ENCODE peak calls at places on chromosomes 16 and 17, in five cellular contexts. One of them, this sample, is unnamed.

GRCh38 chr16:2520097-2520783 is at the start of gene AMDHD2:
- DNase-seq in AG04450: peak
- DNase-seq in amniotic stem cell: peak
- DNase-seq in psoas muscle: peak
- DNase-seq in T-helper 1 cell: peak
- DNase-seq in this sample: peak

GRCh38 chr16:27644165-27644564 is 94.2 kb downstream of the KATNIP start:
- DNase-seq in AG04450: no peak
- DNase-seq in amniotic stem cell: no peak
- DNase-seq in psoas muscle: no peak
- DNase-seq in T-helper 1 cell: no peak
- DNase-seq in this sample: no peak

GRCh38 chr16:30782486-30783279 is 4.3 kb downstream of the ZNF629 start:
- DNase-seq in AG04450: no peak
- DNase-seq in amniotic stem cell: no peak
- DNase-seq in psoas muscle: no peak
- DNase-seq in T-helper 1 cell: no peak
- DNase-seq in this sample: no peak

GRCh38 chr16:57601801-57602478 is 26.5 kb upstream of the ADGRG1 start:
- DNase-seq in AG04450: no peak
- DNase-seq in amniotic stem cell: no peak
- DNase-seq in psoas muscle: no peak
- DNase-seq in T-helper 1 cell: no peak
- DNase-seq in this sample: no peak

GRCh38 chr16:31092330-31092729 is 2.3 kb downstream of the VKORC1 start:
- DNase-seq in AG04450: no peak
- DNase-seq in amniotic stem cell: no peak
- DNase-seq in psoas muscle: peak
- DNase-seq in T-helper 1 cell: no peak
- DNase-seq in this sample: peak

GRCh38 chr16:17460890-17461289 is 9.9 kb downstream of the XYLT1 start:
- DNase-seq in AG04450: no peak
- DNase-seq in amniotic stem cell: no peak
- DNase-seq in psoas muscle: no peak
- DNase-seq in T-helper 1 cell: no peak
- DNase-seq in this sample: no peak

GRCh38 chr16:8585942-8586341 is 4.4 kb downstream of the TMEM114 start:
- DNase-seq in AG04450: no peak
- DNase-seq in amniotic stem cell: no peak
- DNase-seq in psoas muscle: no peak
- DNase-seq in T-helper 1 cell: no peak
- DNase-seq in this sample: no peak

GRCh38 chr16:56310685-56311084 is 114.7 kb downstream of the AMFR start:
- DNase-seq in AG04450: no peak
- DNase-seq in amniotic stem cell: no peak
- DNase-seq in psoas muscle: no peak
- DNase-seq in T-helper 1 cell: no peak
- DNase-seq in this sample: no peak

GRCh38 chr17:69607162-69607834 is 192.8 kb downstream of the MAP2K6 start:
- DNase-seq in AG04450: peak
- DNase-seq in amniotic stem cell: peak
- DNase-seq in psoas muscle: peak
- DNase-seq in T-helper 1 cell: no peak
- DNase-seq in this sample: peak

GRCh38 chr17:40070644-40070894 is 7.8 kb downstream of the THRA start:
- DNase-seq in AG04450: no peak
- DNase-seq in amniotic stem cell: no peak
- DNase-seq in psoas muscle: no peak
- DNase-seq in T-helper 1 cell: no peak
- DNase-seq in this sample: no peak

GRCh38 chr17:60077672-60078519 is 825 bp downstream of the HEATR6 start:
- DNase-seq in AG04450: no peak
- DNase-seq in amniotic stem cell: no peak
- DNase-seq in psoas muscle: no peak
- DNase-seq in T-helper 1 cell: no peak
- DNase-seq in this sample: no peak

GRCh38 chr17:51121620-51122472 is 1.2 kb upstream of the SPAG9 start:
- DNase-seq in AG04450: peak
- DNase-seq in amniotic stem cell: peak
- DNase-seq in psoas muscle: peak
- DNase-seq in T-helper 1 cell: peak
- DNase-seq in this sample: peak

GRCh38 chr17:48429638-48430586 is at the start of gene SKAP1:
- DNase-seq in AG04450: no peak
- DNase-seq in amniotic stem cell: no peak
- DNase-seq in psoas muscle: no peak
- DNase-seq in T-helper 1 cell: peak
- DNase-seq in this sample: no peak

GRCh38 chr16:1794908-1795666 is 1.6 kb upstream of the IGFALS start:
- DNase-seq in AG04450: no peak
- DNase-seq in amniotic stem cell: no peak
- DNase-seq in psoas muscle: no peak
- DNase-seq in T-helper 1 cell: no peak
- DNase-seq in this sample: no peak

GRCh38 chr16:85225721-85226120 is 113.4 kb upstream of the CIBAR2 start:
- DNase-seq in AG04450: no peak
- DNase-seq in amniotic stem cell: no peak
- DNase-seq in psoas muscle: no peak
- DNase-seq in T-helper 1 cell: no peak
- DNase-seq in this sample: no peak

GRCh38 chr17:65413390-65413789 is 148.1 kb downstream of the AXIN2 start:
- DNase-seq in AG04450: no peak
- DNase-seq in amniotic stem cell: no peak
- DNase-seq in psoas muscle: no peak
- DNase-seq in T-helper 1 cell: no peak
- DNase-seq in this sample: no peak

GRCh38 chr17:28416703-28417311 is 10.8 kb upstream of the SLC46A1 start:
- DNase-seq in AG04450: peak
- DNase-seq in amniotic stem cell: no peak
- DNase-seq in psoas muscle: no peak
- DNase-seq in T-helper 1 cell: no peak
- DNase-seq in this sample: no peak

GRCh38 chr16:86951831-86952598 is 365.2 kb downstream of the C16orf95 start:
- DNase-seq in AG04450: peak
- DNase-seq in amniotic stem cell: peak
- DNase-seq in psoas muscle: peak
- DNase-seq in T-helper 1 cell: no peak
- DNase-seq in this sample: peak

GRCh38 chr17:4795168-4795567 is 796 bp upstream of the PSMB6 start:
- DNase-seq in AG04450: no peak
- DNase-seq in amniotic stem cell: no peak
- DNase-seq in psoas muscle: no peak
- DNase-seq in T-helper 1 cell: no peak
- DNase-seq in this sample: no peak

GRCh38 chr16:56480776-56481467 is 29.6 kb downstream of the OGFOD1 start:
- DNase-seq in AG04450: no peak
- DNase-seq in amniotic stem cell: no peak
- DNase-seq in psoas muscle: peak
- DNase-seq in T-helper 1 cell: no peak
- DNase-seq in this sample: no peak

GRCh38 chr17:67994827-67995567 is 1.3 kb downstream of the C17orf58 start:
- DNase-seq in AG04450: no peak
- DNase-seq in amniotic stem cell: no peak
- DNase-seq in psoas muscle: no peak
- DNase-seq in T-helper 1 cell: no peak
- DNase-seq in this sample: peak

GRCh38 chr16:47826070-47826469 is 329.7 kb downstream of the ABCC12 start:
- DNase-seq in AG04450: no peak
- DNase-seq in amniotic stem cell: no peak
- DNase-seq in psoas muscle: no peak
- DNase-seq in T-helper 1 cell: no peak
- DNase-seq in this sample: no peak

GRCh38 chr17:8480011-8480976 is 44.6 kb downstream of the NDEL1 start:
- DNase-seq in AG04450: no peak
- DNase-seq in amniotic stem cell: no peak
- DNase-seq in psoas muscle: no peak
- DNase-seq in T-helper 1 cell: no peak
- DNase-seq in this sample: no peak

GRCh38 chr16:74760007-74760767 is 14.4 kb downstream of the FA2H start:
- DNase-seq in AG04450: peak
- DNase-seq in amniotic stem cell: no peak
- DNase-seq in psoas muscle: no peak
- DNase-seq in T-helper 1 cell: no peak
- DNase-seq in this sample: no peak

GRCh38 chr16:89025636-89026035 is 48.6 kb upstream of the CBFA2T3 start:
- DNase-seq in AG04450: no peak
- DNase-seq in amniotic stem cell: no peak
- DNase-seq in psoas muscle: no peak
- DNase-seq in T-helper 1 cell: no peak
- DNase-seq in this sample: no peak

GRCh38 chr17:38960402-38960801 is 6.8 kb downstream of the FBXO47 start:
- DNase-seq in AG04450: no peak
- DNase-seq in amniotic stem cell: no peak
- DNase-seq in psoas muscle: no peak
- DNase-seq in T-helper 1 cell: no peak
- DNase-seq in this sample: no peak

GRCh38 chr16:69563605-69564580 is 1.9 kb upstream of the NFAT5 start:
- DNase-seq in AG04450: no peak
- DNase-seq in amniotic stem cell: no peak
- DNase-seq in psoas muscle: no peak
- DNase-seq in T-helper 1 cell: peak
- DNase-seq in this sample: no peak

GRCh38 chr16:84786605-84787302 is 33.0 kb upstream of the CRISPLD2 start:
- DNase-seq in AG04450: no peak
- DNase-seq in amniotic stem cell: no peak
- DNase-seq in psoas muscle: no peak
- DNase-seq in T-helper 1 cell: no peak
- DNase-seq in this sample: no peak

GRCh38 chr16:54568897-54569807 is 282.6 kb upstream of the IRX3 start:
- DNase-seq in AG04450: no peak
- DNase-seq in amniotic stem cell: no peak
- DNase-seq in psoas muscle: no peak
- DNase-seq in T-helper 1 cell: no peak
- DNase-seq in this sample: no peak

GRCh38 chr16:7482596-7483290 is 150.1 kb downstream of the RBFOX1 start:
- DNase-seq in AG04450: no peak
- DNase-seq in amniotic stem cell: no peak
- DNase-seq in psoas muscle: no peak
- DNase-seq in T-helper 1 cell: no peak
- DNase-seq in this sample: no peak

GRCh38 chr17:63986842-63987615 is 11.1 kb upstream of the PRR29 start:
- DNase-seq in AG04450: no peak
- DNase-seq in amniotic stem cell: no peak
- DNase-seq in psoas muscle: peak
- DNase-seq in T-helper 1 cell: no peak
- DNase-seq in this sample: no peak